ENCODE peak calls at places on chromosomes 16 and 17, in six cellular contexts. Q is T-helper 9 cell, N is GM12892, H is activated T-helper 1 cell treated with Interleukin-2 at 50 U/mL for 16 hours, R is Caki2, W is T-cell. D is an unnamed sample.

GRCh38 chr17:70891301-70891700 is 722.0 kb downstream of the KCNJ2 start:
- DNase-seq in Q (no peak), H (no peak), N (no peak), R (no peak), W (no peak), D (no peak)

GRCh38 chr17:19290047-19290705 is 53.0 kb downstream of the EPN2 start:
- DNase-seq in N (no peak), W (no peak), Q (no peak), R (no peak), H (no peak), D (no peak)

GRCh38 chr16:84599528-84600202 is 18.2 kb downstream of the COTL1 start:
- DNase-seq in W (peak; percentile 39), H (no peak), Q (peak; percentile 33), R (no peak), N (no peak), D (no peak)

GRCh38 chr17:38879878-38880727 is 10.2 kb downstream of the LASP1 start:
- DNase-seq in N (no peak), H (no peak), R (peak; percentile 81), W (no peak), Q (no peak), D (no peak)

GRCh38 chr17:73952498-73953205 is 250.8 kb upstream of the RPL38 start:
- DNase-seq in W (peak; percentile 28), R (no peak), Q (peak; percentile 3), N (no peak), H (peak; percentile 20), D (peak; percentile 44)

GRCh38 chr16:13036600-13036999 is 135.2 kb downstream of the SHISA9 start:
- DNase-seq in H (no peak), W (no peak), R (peak; percentile 49), N (no peak), Q (peak; percentile 4), D (no peak)

GRCh38 chr16:76345093-76345735 is 68.0 kb downstream of the CNTNAP4 start:
- DNase-seq in Q (no peak), W (no peak), R (no peak), H (no peak), N (no peak), D (no peak)

GRCh38 chr16:3935921-3936320 is 55.4 kb upstream of the CREBBP start:
- DNase-seq in H (no peak), Q (no peak), W (no peak), R (no peak), N (no peak), D (no peak)

GRCh38 chr16:66874079-66874775 is 6.1 kb upstream of the PDP2 start:
- DNase-seq in Q (no peak), N (no peak), H (no peak), W (no peak), R (peak; percentile 74), D (no peak)